ENCODE peak calls at places on chromosomes 4 and X, in eight cellular contexts. U is sigmoid colon, N is Calu3, K is foreskin fibroblast, E is RWPE1, F is tibial artery, C is type B pancreatic cell, I is neural progenitor cell. H is an unnamed sample.
A peak's percentile ranks its signal among the peaks of the same experiment; 100 is the strongest.

GRCh38 chrX:68261060-68261672 is 172.1 kb downstream of the OPHN1 start:
- DNase-seq in N (no peak), C (no peak), F (no peak), K (peak; percentile 37), U (peak; percentile 48), I (no peak), E (no peak), H (no peak)

GRCh38 chr4:7774301-7775019 is 165.2 kb downstream of the AFAP1 start:
- DNase-seq in C (no peak), F (peak; percentile 59), E (no peak), U (peak; percentile 40), I (no peak), K (no peak), N (no peak), H (no peak)

GRCh38 chr4:105594094-105595010 is 41.9 kb downstream of the ARHGEF38 start:
- DNase-seq in U (no peak), K (no peak), F (no peak), N (no peak), I (no peak), C (no peak), E (no peak), H (no peak)

GRCh38 chrX:39961441-39961840 is 136.3 kb downstream of the BCOR start:
- DNase-seq in U (no peak), F (no peak), C (no peak), E (no peak), N (no peak), K (no peak), I (no peak), H (no peak)

GRCh38 chrX:1661048-1661921 is 46.4 kb downstream of the ASMT start:
- DNase-seq in I (peak; percentile 80), K (no peak), E (peak; percentile 5), U (no peak), N (no peak), F (peak; percentile 21), C (no peak), H (no peak)

GRCh38 chr4:104859601-104860000 is 287.1 kb upstream of the TET2 start:
- DNase-seq in C (no peak), E (no peak), K (no peak), I (peak; percentile 37), N (no peak), F (no peak), U (no peak), H (no peak)

GRCh38 chr4:42519803-42520417 is 122.6 kb downstream of the SHISA3 start:
- DNase-seq in U (no peak), N (peak; percentile 57), E (peak; percentile 26), F (no peak), K (peak; percentile 63), I (peak; percentile 68), C (no peak), H (no peak)

GRCh38 chr4:146959692-146960091 is 14.0 kb upstream of the TTC29 start:
- DNase-seq in I (no peak), F (no peak), K (peak; percentile 62), C (no peak), E (no peak), N (no peak), U (no peak), H (no peak)

GRCh38 chrX:117744958-117745357 is 371.7 kb downstream of the KLHL13 start:
- DNase-seq in K (no peak), E (no peak), C (no peak), N (no peak), U (no peak), I (no peak), F (no peak), H (no peak)

GRCh38 chrX:23434356-23434884 is 99.8 kb downstream of the PTCHD1 start:
- DNase-seq in U (peak; percentile 91), K (peak; percentile 39), E (no peak), I (peak; percentile 26), F (peak; percentile 94), C (no peak), N (peak; percentile 32), H (no peak)

GRCh38 chr4:73589887-73590801 is 30.1 kb downstream of the RASSF6 start:
- DNase-seq in I (no peak), F (no peak), N (no peak), C (no peak), K (peak; percentile 32), U (no peak), E (no peak), H (no peak)

GRCh38 chrX:2325076-2325784 is 175.5 kb downstream of the DHRSX start:
- DNase-seq in F (peak; percentile 78), K (peak; percentile 78), E (no peak), U (peak; percentile 96), N (no peak), I (no peak), C (no peak), H (no peak)

GRCh38 chr4:88569944-88570455 is 22.3 kb upstream of the HERC3 start:
- DNase-seq in N (no peak), I (no peak), E (no peak), F (no peak), U (no peak), K (peak; percentile 14), C (no peak), H (no peak)

GRCh38 chr4:181548873-181549541 is 694.2 kb upstream of the TENM3 start:
- DNase-seq in I (no peak), F (no peak), U (no peak), K (peak; percentile 58), E (peak; percentile 61), C (no peak), N (peak; percentile 32), H (no peak)

GRCh38 chr4:165378763-165379631 is at the start of gene CPE:
- DNase-seq in U (peak; percentile 82), N (peak; percentile 78), C (peak; percentile 82), E (peak; percentile 82), F (peak; percentile 93), I (peak; percentile 90), K (peak; percentile 88), H (peak; percentile 94)

GRCh38 chr4:5900844-5901243 is 8.0 kb upstream of the CRMP1 start:
- DNase-seq in U (no peak), I (no peak), N (no peak), C (no peak), F (peak; percentile 39), E (no peak), K (no peak), H (no peak)

GRCh38 chr4:184688447-184688846 is 38.9 kb downstream of the PRIMPOL start:
- DNase-seq in F (no peak), I (no peak), E (peak; percentile 89), N (peak; percentile 69), K (peak; percentile 95), C (no peak), U (no peak), H (no peak)

DNA sequence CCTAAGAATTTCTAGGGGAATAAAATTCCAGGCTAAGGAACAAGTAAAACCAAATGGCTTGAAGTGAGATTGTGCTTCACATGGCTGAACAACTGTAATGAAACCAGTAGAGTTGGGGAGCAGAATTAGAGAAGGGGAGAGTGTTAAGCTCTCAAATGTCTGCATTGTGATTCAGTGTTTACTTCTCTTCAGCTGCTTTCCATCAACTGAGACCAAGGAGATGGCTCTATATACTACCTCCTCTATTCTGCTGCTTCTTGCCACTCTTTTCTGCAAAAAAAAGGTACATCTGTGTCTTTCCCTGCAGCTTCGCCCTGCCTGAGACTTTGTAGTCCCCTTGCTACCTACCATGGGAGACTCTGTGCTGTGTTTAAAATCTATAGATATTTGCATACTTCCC is 73.5 kb downstream of the WDFY3 start:
- DNase-seq in F (no peak), U (no peak), I (peak; percentile 35), E (no peak), N (no peak), K (no peak), C (no peak), H (no peak)
- TF ChIP-seq CTCF in F (no peak), U (no peak), I (no peak), E (no peak), N (no peak), K (no peak), C (no peak), H (no peak)

GRCh38 chrX:103066606-103067005 is 2.6 kb upstream of the BEX1 start:
- DNase-seq in C (no peak), F (no peak), I (no peak), E (no peak), K (peak; percentile 46), N (no peak), U (no peak), H (no peak)

GRCh38 chrX:103061486-103061885 is 2.5 kb downstream of the BEX1 start:
- DNase-seq in U (no peak), K (no peak), I (no peak), F (no peak), E (no peak), C (no peak), N (no peak), H (no peak)

GRCh38 chrX:103063918-103064434 is at the start of gene BEX1:
- DNase-seq in C (no peak), N (peak; percentile 51), U (peak; percentile 72), I (peak; percentile 73), K (peak; percentile 86), F (no peak), E (peak; percentile 1), H (no peak)

DNA sequence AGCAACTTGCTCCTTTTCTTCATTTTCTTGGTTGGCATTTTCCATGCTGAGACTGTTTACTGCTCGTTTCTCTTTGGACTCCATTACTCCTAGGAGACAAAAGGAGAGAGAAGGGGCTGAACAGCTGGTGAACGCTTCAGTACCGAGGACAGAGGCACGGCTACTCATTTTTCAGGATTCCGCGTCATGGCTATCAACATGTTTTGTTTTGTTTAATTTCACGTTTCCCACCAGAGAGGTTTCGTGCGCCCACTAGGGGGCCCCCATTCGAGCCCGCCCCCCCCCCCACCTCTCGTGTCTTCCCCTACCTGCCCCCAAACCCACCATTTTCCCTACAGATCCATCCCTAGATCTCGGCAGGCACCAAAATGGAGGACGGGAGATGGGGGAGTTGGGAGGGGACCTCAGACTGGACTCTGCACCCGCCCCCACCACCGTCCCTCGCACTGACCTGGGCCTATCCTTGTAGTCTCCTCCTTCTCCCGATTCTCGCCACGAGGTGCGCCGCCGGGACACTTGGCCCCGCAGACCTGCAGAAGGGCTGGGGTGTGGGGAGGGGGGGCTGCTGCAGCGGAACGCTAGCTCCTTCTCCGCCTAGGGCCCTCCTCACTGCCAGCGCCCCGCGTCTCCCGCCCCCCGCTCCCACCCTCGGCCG is 653 bp downstream of the BEX1 start:
- DNase-seq in N (no peak), K (peak; percentile 63), U (no peak), E (peak; percentile 2), F (no peak), C (no peak), I (peak; percentile 64), H (no peak)
- TF ChIP-seq CTCF in N (no peak), K (no peak), U (no peak), E (no peak), F (no peak), C (peak; percentile 58), I (peak; percentile 24), H (peak; percentile 35)

GRCh38 chr4:182925298-182925738 is 8.1 kb upstream of the DCTD start:
- DNase-seq in E (peak; percentile 24), U (no peak), K (peak; percentile 64), F (peak; percentile 83), I (peak; percentile 83), C (no peak), N (peak; percentile 72), H (no peak)
- TF ChIP-seq CTCF in E (peak; percentile 25), U (peak; percentile 17), K (peak; percentile 49), F (peak; percentile 40), I (peak; percentile 71), C (peak; percentile 72), N (peak; percentile 24), H (peak; percentile 67)

DNA sequence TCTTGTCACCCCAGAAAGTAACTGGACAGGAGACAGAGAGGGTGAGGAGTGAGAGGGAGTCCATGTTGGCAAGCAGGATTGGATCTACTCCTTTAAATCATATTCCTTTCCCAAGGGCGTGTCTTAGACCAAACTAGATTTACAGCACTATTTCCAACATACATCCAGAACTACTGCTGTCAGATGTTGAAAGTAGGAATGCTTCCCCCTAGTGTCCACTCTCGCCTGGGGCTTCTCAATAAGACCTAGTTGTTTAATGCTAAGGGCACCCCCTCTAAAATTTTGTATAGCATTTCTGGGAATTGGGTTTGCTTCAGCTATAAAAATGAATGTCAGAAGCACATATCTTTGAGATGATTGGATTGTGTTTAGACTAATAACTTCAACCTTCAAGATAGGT is 13.3 kb downstream of the OFD1 start:
- DNase-seq in N (peak; percentile 43), U (no peak), I (peak; percentile 33), K (peak; percentile 72), E (no peak), C (no peak), F (no peak), H (no peak)
- TF ChIP-seq CTCF in N (peak; percentile 32), U (peak; percentile 26), I (peak; percentile 48), K (peak; percentile 51), E (peak; percentile 14), C (peak; percentile 62), F (peak; percentile 39), H (peak; percentile 55)